ENCODE peak calls at places on chromosome 13, in nine cellular contexts. One of them, this sample, is unnamed. For H3K4me1 and H3K9me3, the result is how much of the 10 kb centered on the place peaks cover.

GRCh38 chr13:114078501-114079451 is 53.6 kb downstream of the RASA3 start:
- DNase-seq in neuronal stem cell: no peak
- DNase-seq in GM23248: peak
- DNase-seq in thoracic aorta: no peak
- DNase-seq in psoas muscle: peak
- DNase-seq in HCT116: no peak
- DNase-seq in A549: no peak
- DNase-seq in upper lobe of right lung: peak
- DNase-seq in neural progenitor cell: no peak
- DNase-seq in this sample: no peak

GRCh38 chr13:50616101-50616500 is 227.4 kb downstream of the DLEU7 start:
- DNase-seq in neuronal stem cell: no peak
- DNase-seq in GM23248: peak
- DNase-seq in thoracic aorta: no peak
- DNase-seq in psoas muscle: no peak
- DNase-seq in HCT116: no peak
- DNase-seq in A549: no peak
- DNase-seq in upper lobe of right lung: no peak
- DNase-seq in neural progenitor cell: no peak
- DNase-seq in this sample: peak

GRCh38 chr13:43684947-43685725 is 101.6 kb downstream of the ENOX1 start:
- DNase-seq in neuronal stem cell: no peak
- DNase-seq in GM23248: no peak
- DNase-seq in thoracic aorta: no peak
- DNase-seq in psoas muscle: no peak
- DNase-seq in HCT116: no peak
- DNase-seq in A549: no peak
- DNase-seq in upper lobe of right lung: no peak
- DNase-seq in neural progenitor cell: no peak
- DNase-seq in this sample: no peak

GRCh38 chr13:96218475-96218874 is 128.6 kb downstream of the HS6ST3 start:
- DNase-seq in neuronal stem cell: no peak
- DNase-seq in GM23248: no peak
- DNase-seq in thoracic aorta: no peak
- DNase-seq in psoas muscle: no peak
- DNase-seq in HCT116: no peak
- DNase-seq in A549: no peak
- DNase-seq in upper lobe of right lung: no peak
- DNase-seq in neural progenitor cell: no peak
- DNase-seq in this sample: no peak

GRCh38 chr13:65855276-65855675 is 1374.9 kb downstream of the PCDH9 start:
- DNase-seq in neuronal stem cell: no peak
- DNase-seq in GM23248: no peak
- DNase-seq in thoracic aorta: no peak
- DNase-seq in psoas muscle: no peak
- DNase-seq in HCT116: no peak
- DNase-seq in A549: no peak
- DNase-seq in upper lobe of right lung: no peak
- DNase-seq in neural progenitor cell: no peak
- DNase-seq in this sample: no peak

GRCh38 chr13:110518571-110518970 is 43.0 kb downstream of the RAB20 start:
- DNase-seq in neuronal stem cell: no peak
- DNase-seq in GM23248: no peak
- DNase-seq in thoracic aorta: no peak
- DNase-seq in psoas muscle: no peak
- DNase-seq in HCT116: no peak
- DNase-seq in A549: no peak
- DNase-seq in upper lobe of right lung: no peak
- DNase-seq in neural progenitor cell: no peak
- DNase-seq in this sample: no peak

GRCh38 chr13:23384111-23384510 is 49.4 kb downstream of the SACS start:
- DNase-seq in neuronal stem cell: no peak
- DNase-seq in GM23248: peak
- DNase-seq in thoracic aorta: no peak
- DNase-seq in psoas muscle: no peak
- DNase-seq in HCT116: no peak
- DNase-seq in A549: peak
- DNase-seq in upper lobe of right lung: no peak
- DNase-seq in neural progenitor cell: no peak
- DNase-seq in this sample: no peak

GRCh38 chr13:41788552-41788951 is 172.4 kb downstream of the VWA8 start:
- DNase-seq in neuronal stem cell: no peak
- DNase-seq in GM23248: no peak
- DNase-seq in thoracic aorta: no peak
- DNase-seq in psoas muscle: no peak
- DNase-seq in HCT116: no peak
- DNase-seq in A549: no peak
- DNase-seq in upper lobe of right lung: no peak
- DNase-seq in neural progenitor cell: no peak
- DNase-seq in this sample: no peak

GRCh38 chr13:102392810-102393209 is 9.0 kb downstream of the FGF14 start:
- DNase-seq in neuronal stem cell: no peak
- DNase-seq in GM23248: peak
- DNase-seq in thoracic aorta: no peak
- DNase-seq in psoas muscle: no peak
- DNase-seq in HCT116: no peak
- DNase-seq in A549: no peak
- DNase-seq in upper lobe of right lung: no peak
- DNase-seq in neural progenitor cell: no peak
- DNase-seq in this sample: no peak

GRCh38 chr13:75762066-75762937 is 126.2 kb downstream of the LMO7 start:
- DNase-seq in neuronal stem cell: no peak
- DNase-seq in GM23248: peak
- DNase-seq in thoracic aorta: no peak
- DNase-seq in psoas muscle: no peak
- DNase-seq in HCT116: no peak
- DNase-seq in A549: peak
- DNase-seq in upper lobe of right lung: no peak
- DNase-seq in neural progenitor cell: no peak
- DNase-seq in this sample: peak

GRCh38 chr13:102580552-102581169 is 16.1 kb upstream of the TPP2 start:
- DNase-seq in neuronal stem cell: peak
- DNase-seq in GM23248: peak
- DNase-seq in thoracic aorta: no peak
- DNase-seq in psoas muscle: no peak
- DNase-seq in HCT116: peak
- DNase-seq in A549: peak
- DNase-seq in upper lobe of right lung: no peak
- DNase-seq in neural progenitor cell: peak
- DNase-seq in this sample: no peak

GRCh38 chr13:113555141-113555540 is 29.4 kb upstream of the TFDP1 start:
- DNase-seq in neuronal stem cell: no peak
- DNase-seq in GM23248: no peak
- DNase-seq in thoracic aorta: no peak
- DNase-seq in psoas muscle: peak
- DNase-seq in HCT116: no peak
- DNase-seq in A549: no peak
- DNase-seq in upper lobe of right lung: peak
- DNase-seq in neural progenitor cell: no peak
- DNase-seq in this sample: no peak

GRCh38 chr13:41060723-41061074 is 610 bp upstream of the WBP4 start:
- DNase-seq in neuronal stem cell: peak
- DNase-seq in GM23248: peak
- DNase-seq in thoracic aorta: peak
- DNase-seq in psoas muscle: peak
- DNase-seq in HCT116: peak
- DNase-seq in A549: peak
- DNase-seq in upper lobe of right lung: peak
- DNase-seq in neural progenitor cell: peak
- DNase-seq in this sample: no peak

GRCh38 chr13:21749410-21749809 is 78.5 kb downstream of the FGF9 start:
- DNase-seq in neuronal stem cell: no peak
- DNase-seq in GM23248: peak
- DNase-seq in thoracic aorta: no peak
- DNase-seq in psoas muscle: no peak
- DNase-seq in HCT116: no peak
- DNase-seq in A549: no peak
- DNase-seq in upper lobe of right lung: no peak
- DNase-seq in neural progenitor cell: no peak
- DNase-seq in this sample: peak

GRCh38 chr13:41827507-41828213 is 133.2 kb downstream of the VWA8 start:
- DNase-seq in neuronal stem cell: no peak
- DNase-seq in GM23248: peak
- DNase-seq in thoracic aorta: peak
- DNase-seq in psoas muscle: no peak
- DNase-seq in HCT116: peak
- DNase-seq in A549: peak
- DNase-seq in upper lobe of right lung: no peak
- DNase-seq in neural progenitor cell: no peak
- DNase-seq in this sample: no peak

GRCh38 chr13:21825186-21825585 is 154.3 kb downstream of the FGF9 start:
- DNase-seq in neuronal stem cell: no peak
- DNase-seq in GM23248: no peak
- DNase-seq in thoracic aorta: no peak
- DNase-seq in psoas muscle: no peak
- DNase-seq in HCT116: no peak
- DNase-seq in A549: no peak
- DNase-seq in upper lobe of right lung: no peak
- DNase-seq in neural progenitor cell: no peak
- DNase-seq in this sample: no peak

GRCh38 chr13:39397866-39398265 is 205.1 kb downstream of the LHFPL6 start:
- DNase-seq in neuronal stem cell: no peak
- DNase-seq in GM23248: peak
- DNase-seq in thoracic aorta: no peak
- DNase-seq in psoas muscle: no peak
- DNase-seq in HCT116: no peak
- DNase-seq in A549: no peak
- DNase-seq in upper lobe of right lung: no peak
- DNase-seq in neural progenitor cell: no peak
- DNase-seq in this sample: no peak

GRCh38 chr13:80388506-80388905 is 47.6 kb upstream of the SPRY2 start:
- DNase-seq in neuronal stem cell: no peak
- DNase-seq in GM23248: no peak
- DNase-seq in thoracic aorta: no peak
- DNase-seq in psoas muscle: no peak
- DNase-seq in HCT116: no peak
- DNase-seq in A549: no peak
- DNase-seq in upper lobe of right lung: no peak
- DNase-seq in neural progenitor cell: no peak
- DNase-seq in this sample: no peak

DNA sequence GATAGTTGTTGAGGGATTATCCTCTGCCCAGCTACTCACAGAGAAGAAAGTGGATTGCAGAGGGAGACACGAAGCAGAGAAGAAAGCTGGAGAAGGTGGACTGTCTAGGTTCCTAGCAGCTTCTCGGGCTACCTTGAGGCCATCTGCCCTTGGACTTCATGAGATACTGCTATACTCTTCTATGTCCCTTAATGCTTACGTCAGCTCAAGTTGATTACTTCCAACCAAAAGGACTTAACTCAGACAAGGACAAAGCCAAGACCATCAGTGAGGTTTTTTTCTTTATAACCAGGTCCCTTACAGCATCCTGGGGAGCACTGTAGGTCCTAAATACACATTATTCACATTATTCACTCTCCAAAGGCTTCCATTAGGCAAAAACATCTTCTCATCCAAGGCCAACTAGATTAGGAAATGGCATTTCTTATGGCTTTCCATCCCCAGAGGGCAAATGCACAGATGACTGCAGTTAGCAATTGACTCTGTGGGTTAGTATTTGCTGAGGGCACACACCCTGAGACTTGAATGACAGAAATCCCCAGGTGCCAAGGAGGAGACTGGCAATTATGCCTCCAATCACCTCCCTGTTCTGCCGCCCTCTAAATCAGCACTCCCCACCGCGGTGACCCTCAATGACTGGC is 4.1 kb upstream of the UBE2L5 start:
- DNase-seq in neuronal stem cell: no peak
- DNase-seq in GM23248: no peak
- DNase-seq in thoracic aorta: no peak
- DNase-seq in psoas muscle: no peak
- DNase-seq in HCT116: no peak
- DNase-seq in A549: no peak
- DNase-seq in upper lobe of right lung: no peak
- DNase-seq in neural progenitor cell: no peak
- DNase-seq in this sample: no peak
- H3K4me1 ChIP-seq in neuronal stem cell: under half
- H3K4me1 ChIP-seq in GM23248: under half
- H3K4me1 ChIP-seq in thoracic aorta: under half
- H3K4me1 ChIP-seq in psoas muscle: under half
- H3K4me1 ChIP-seq in HCT116: under half
- H3K4me1 ChIP-seq in A549: under half
- H3K4me1 ChIP-seq in upper lobe of right lung: under half
- H3K4me1 ChIP-seq in neural progenitor cell: under half
- H3K4me1 ChIP-seq in this sample: under half

DNA sequence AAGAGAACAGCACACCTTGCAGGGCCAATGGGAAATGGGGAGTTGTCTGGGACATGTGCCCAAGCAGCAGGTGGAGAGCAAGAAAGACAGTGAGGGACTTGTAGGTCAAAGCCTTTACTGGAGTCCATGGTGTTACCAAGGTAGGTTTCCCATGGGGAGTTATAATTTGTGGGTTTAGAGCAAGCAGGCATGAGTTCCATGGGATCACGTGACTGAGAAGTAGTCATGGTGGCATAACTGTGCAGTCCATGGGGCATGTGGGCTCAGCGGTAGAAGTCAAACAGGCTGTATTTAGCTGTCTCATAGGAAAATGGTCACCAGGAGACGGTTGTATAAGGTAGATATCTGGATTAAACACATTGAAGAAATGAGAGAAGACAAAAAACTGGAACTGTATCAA is 715.1 kb downstream of the SLITRK1 start:
- DNase-seq in neuronal stem cell: no peak
- DNase-seq in GM23248: no peak
- DNase-seq in thoracic aorta: no peak
- DNase-seq in psoas muscle: no peak
- DNase-seq in HCT116: no peak
- DNase-seq in A549: no peak
- DNase-seq in upper lobe of right lung: no peak
- DNase-seq in neural progenitor cell: no peak
- DNase-seq in this sample: no peak
- H3K9me3 ChIP-seq in neuronal stem cell: under half
- H3K9me3 ChIP-seq in GM23248: under half
- H3K9me3 ChIP-seq in thoracic aorta: under half
- H3K9me3 ChIP-seq in psoas muscle: under half
- H3K9me3 ChIP-seq in HCT116: under half
- H3K9me3 ChIP-seq in A549: under half
- H3K9me3 ChIP-seq in upper lobe of right lung: under half
- H3K9me3 ChIP-seq in neural progenitor cell: under half
- H3K9me3 ChIP-seq in this sample: under half

GRCh38 chr13:33183431-33184130 is 102.0 kb downstream of the STARD13 start:
- DNase-seq in neuronal stem cell: no peak
- DNase-seq in GM23248: peak
- DNase-seq in thoracic aorta: no peak
- DNase-seq in psoas muscle: no peak
- DNase-seq in HCT116: no peak
- DNase-seq in A549: no peak
- DNase-seq in upper lobe of right lung: no peak
- DNase-seq in neural progenitor cell: no peak
- DNase-seq in this sample: no peak
- H3K4me1 ChIP-seq in neuronal stem cell: under half
- H3K4me1 ChIP-seq in GM23248: under half
- H3K4me1 ChIP-seq in thoracic aorta: half or more
- H3K4me1 ChIP-seq in psoas muscle: under half
- H3K4me1 ChIP-seq in HCT116: under half
- H3K4me1 ChIP-seq in A549: under half
- H3K4me1 ChIP-seq in upper lobe of right lung: under half
- H3K4me1 ChIP-seq in neural progenitor cell: under half
- H3K4me1 ChIP-seq in this sample: under half

DNA sequence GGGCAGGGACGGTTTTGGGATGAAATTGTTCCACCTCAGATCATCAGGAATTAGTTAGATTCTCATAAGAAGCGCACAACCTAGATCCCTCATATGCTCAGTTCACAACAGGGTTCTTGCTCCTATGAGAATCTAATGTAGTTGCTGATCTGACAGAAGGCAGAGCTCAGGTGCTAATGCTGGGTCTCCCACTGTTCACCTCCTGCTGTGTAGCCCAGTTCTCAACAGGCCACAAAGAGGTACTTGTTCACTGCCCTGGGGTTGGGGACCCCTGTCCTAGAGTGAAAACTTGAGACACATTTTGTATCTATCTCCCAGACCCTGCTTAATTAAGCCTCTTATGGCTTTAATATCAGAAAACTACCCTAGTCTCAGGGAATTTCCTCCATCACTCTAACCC is 966.0 kb downstream of the PCDH17 start:
- DNase-seq in neuronal stem cell: no peak
- DNase-seq in GM23248: no peak
- DNase-seq in thoracic aorta: no peak
- DNase-seq in psoas muscle: no peak
- DNase-seq in HCT116: no peak
- DNase-seq in A549: no peak
- DNase-seq in upper lobe of right lung: no peak
- DNase-seq in neural progenitor cell: no peak
- DNase-seq in this sample: no peak
- H3K9me3 ChIP-seq in neuronal stem cell: under half
- H3K9me3 ChIP-seq in GM23248: under half
- H3K9me3 ChIP-seq in thoracic aorta: under half
- H3K9me3 ChIP-seq in psoas muscle: under half
- H3K9me3 ChIP-seq in HCT116: under half
- H3K9me3 ChIP-seq in A549: under half
- H3K9me3 ChIP-seq in upper lobe of right lung: under half
- H3K9me3 ChIP-seq in neural progenitor cell: under half
- H3K9me3 ChIP-seq in this sample: under half

This sample was measured in keratinocyte.